ENCODE peak calls at places on chromosomes 6 and 20, in four cellular contexts. D, C, O and L are unnamed samples.

GRCh38 chr6:112899541-112899940 is 552.4 kb downstream of the RFPL4B start:
- DNase-seq in D (no peak), O (no peak), C (no peak), L (no peak)

GRCh38 chr6:19413323-19413722 is 423.8 kb upstream of the ID4 start:
- DNase-seq in D (no peak), C (no peak), O (no peak), L (no peak)

GRCh38 chr6:11412011-11412424 is 125.5 kb upstream of the TMEM170B start:
- DNase-seq in O (no peak), D (no peak), C (no peak), L (no peak)

GRCh38 chr6:99022039-99022609 is 74.4 kb upstream of the FBXL4 start:
- DNase-seq in C (no peak), D (no peak), O (no peak), L (no peak)

GRCh38 chr20:36728986-36729385 is 16.9 kb downstream of the NDRG3 start:
- DNase-seq in O (no peak), D (peak; percentile 29), C (peak; percentile 30), L (no peak)

GRCh38 chr20:49846206-49846807 is 33.7 kb downstream of the SLC9A8 start:
- DNase-seq in C (peak; percentile 76), D (peak; percentile 73), O (no peak), L (no peak)

GRCh38 chr20:56710577-56711465 is 81.7 kb downstream of the TFAP2C start:
- DNase-seq in C (no peak), O (no peak), D (no peak), L (no peak)

GRCh38 chr20:1964659-1965405 is 29.0 kb downstream of the PDYN start:
- DNase-seq in D (no peak), C (no peak), O (no peak), L (no peak)

GRCh38 chr6:56079761-56080540 is 167.4 kb downstream of the COL21A1 start:
- DNase-seq in C (no peak), O (no peak), D (no peak), L (no peak)

GRCh38 chr6:111769365-111770127 is 103.7 kb downstream of the FYN start:
- DNase-seq in C (no peak), O (no peak), D (no peak), L (no peak)

GRCh38 chr6:136728976-136729515 is 63.2 kb downstream of the MAP3K5 start:
- DNase-seq in O (no peak), C (no peak), D (no peak), L (no peak)

GRCh38 chr20:10603378-10603777 is 70.4 kb downstream of the JAG1 start:
- DNase-seq in D (no peak), O (no peak), C (no peak), L (no peak)

GRCh38 chr20:41258489-41258888 is 59.0 kb downstream of the ZHX3 start:
- DNase-seq in D (no peak), C (no peak), O (no peak), L (no peak)

GRCh38 chr6:66508433-66508832 is 801.4 kb upstream of the EYS start:
- DNase-seq in D (no peak), O (no peak), C (no peak), L (no peak)

GRCh38 chr20:32091888-32092346 is 17.6 kb upstream of the TM9SF4 start:
- DNase-seq in O (no peak), D (peak; percentile 82), C (peak; percentile 81), L (peak; percentile 62)

GRCh38 chr20:63446174-63447024 is 26.1 kb downstream of the KCNQ2 start:
- DNase-seq in O (no peak), C (no peak), D (no peak), L (no peak)

GRCh38 chr6:169099411-169100202 is 154.0 kb downstream of the THBS2 start:
- DNase-seq in O (no peak), C (no peak), D (peak; percentile 11), L (no peak)

GRCh38 chr20:54284928-54285704 is 77.2 kb downstream of the PFDN4 start:
- DNase-seq in C (no peak), D (no peak), O (no peak), L (no peak)

GRCh38 chr6:142478117-142478516 is 176.3 kb downstream of the ADGRG6 start:
- DNase-seq in C (peak; percentile 38), O (no peak), D (peak; percentile 46), L (no peak)
- H2AFZ ChIP-seq in C (no peak overlapping the region), O (no peak overlapping the region), D (no peak overlapping the region), L (peak overlapping the region; percentile 74)

DNA sequence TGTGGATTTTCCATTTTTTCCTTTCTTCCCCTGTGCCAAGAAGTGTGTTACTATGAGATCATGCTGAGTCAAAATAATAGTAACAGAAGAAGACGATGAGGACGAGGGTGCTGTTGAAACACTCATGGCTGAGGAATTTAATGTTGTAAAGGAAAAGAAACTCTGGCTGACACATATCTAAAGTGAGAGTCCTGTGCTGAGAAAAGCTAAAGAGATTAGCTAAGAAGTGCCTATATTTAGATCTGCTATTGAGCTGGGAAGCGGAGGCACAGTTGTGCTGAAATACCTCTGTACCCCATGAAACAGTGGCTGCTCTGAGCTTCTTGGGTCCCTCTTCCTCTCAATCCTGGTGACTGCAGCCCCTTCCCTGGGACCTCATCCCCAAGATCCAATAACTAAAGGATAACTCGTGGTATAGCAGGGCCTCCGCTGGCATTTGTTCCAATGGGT is 1.1 kb upstream of the SYTL3 start:
- DNase-seq in O (peak; percentile 83), C (no peak), D (no peak), L (no peak)
- TF ChIP-seq SRF in O (no peak), C (no peak), D (no peak), L (no peak)

DNA sequence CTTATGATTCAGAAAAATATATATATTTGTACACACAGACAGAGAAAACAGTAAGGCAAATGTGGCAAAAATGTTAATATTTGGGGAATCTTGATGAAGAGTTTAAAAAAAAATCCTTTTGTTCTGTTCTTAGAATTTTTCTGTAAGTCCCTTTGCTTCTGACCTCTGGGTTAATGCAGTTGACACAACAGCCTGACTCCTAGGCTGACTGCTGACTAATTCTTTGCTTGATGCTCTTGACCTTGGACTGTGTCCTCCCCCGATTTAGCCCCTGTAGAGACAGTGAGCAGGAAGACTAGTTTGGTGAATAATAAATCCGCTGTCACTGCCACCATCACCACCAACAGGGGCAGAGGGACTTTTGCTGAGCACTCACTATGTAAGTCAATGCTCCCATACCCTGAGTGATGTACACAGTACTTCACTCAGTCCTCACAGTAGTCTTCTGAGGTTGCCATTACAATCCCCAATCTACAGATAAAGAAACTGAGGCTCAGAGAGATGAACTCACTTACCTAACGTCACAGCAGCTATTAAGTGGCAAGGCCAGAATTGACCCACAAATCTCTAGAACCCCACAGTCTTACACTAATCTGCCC is 71.7 kb downstream of the SNX5 start:
- DNase-seq in O (peak; percentile 48), C (peak; percentile 12), D (peak; percentile 99), L (no peak)
- TF ChIP-seq TAF1 in O (no peak), C (no peak), D (no peak), L (no peak)

GRCh38 chr6:30795549-30796293 is 51.4 kb upstream of the IER3 start:
- DNase-seq in C (no peak), D (no peak), O (no peak), L (no peak)
- H2AFZ ChIP-seq in C (peak overlapping the region; percentile 66), D (no peak overlapping the region), O (no peak overlapping the region), L (no peak overlapping the region)

GRCh38 chr20:35224536-35224935 is 2.0 kb upstream of the MMP24 start:
- DNase-seq in C (no peak), D (no peak), O (no peak), L (no peak)

GRCh38 chr20:35226775-35227681 is 538 bp downstream of the MMP24 start:
- DNase-seq in O (no peak), C (peak; percentile 69), D (peak; percentile 35), L (peak; percentile 89)

GRCh38 chr20:35223941-35224340 is 2.5 kb upstream of the MMP24 start:
- DNase-seq in D (no peak), C (no peak), O (no peak), L (no peak)

GRCh38 chr20:35226126-35226774 is at the start of gene MMP24:
- DNase-seq in D (no peak), C (no peak), O (no peak), L (peak; percentile 80)

DNA sequence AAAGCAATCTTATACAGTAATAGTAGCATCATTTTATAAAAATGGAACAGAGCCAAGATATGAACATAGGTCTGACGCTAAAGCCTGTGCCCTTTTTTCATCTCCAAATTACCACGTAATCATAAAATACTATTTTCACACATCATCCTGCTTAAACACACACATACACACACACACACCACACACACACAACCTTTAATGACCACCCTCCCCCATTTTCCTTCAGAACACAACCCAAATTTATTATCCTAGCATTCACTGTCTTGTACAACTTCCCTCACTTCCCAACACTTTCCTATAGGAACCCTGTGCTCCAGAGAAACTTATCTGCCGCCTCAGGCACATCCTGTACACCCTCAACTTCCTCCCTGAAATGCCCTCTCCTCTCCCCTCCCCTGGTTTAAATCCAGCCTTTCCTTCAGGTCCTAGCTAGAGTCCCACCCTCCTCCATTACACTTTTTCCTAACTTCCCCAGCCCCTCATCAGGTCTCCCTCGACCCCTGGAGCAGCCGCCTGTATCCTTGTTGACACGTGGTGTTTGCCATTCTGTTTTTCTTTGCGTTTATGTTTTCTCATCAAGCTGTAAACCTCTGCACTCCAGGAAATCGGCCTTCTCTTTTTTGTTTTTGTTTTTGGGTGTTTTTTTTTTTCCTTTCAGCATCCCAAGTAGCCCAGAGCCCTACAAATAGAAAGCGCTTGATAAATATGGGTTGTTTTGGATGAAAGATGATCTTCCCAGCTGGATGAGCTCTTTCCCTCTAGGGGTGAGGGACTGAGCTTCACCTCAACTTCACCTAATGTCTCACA is 968 bp upstream of the MMP24 start:
- DNase-seq in D (no peak), C (no peak), O (no peak), L (no peak)
- TF ChIP-seq SRF in D (no peak), C (no peak), O (no peak), L (no peak)